ENCODE peak calls at places on chromosome 13, in eight cellular contexts. Y is stimulated activated CD8-positive, alpha-beta memory T cell treated with anti-CD3 and anti-CD28 coated beads, Interleukin-15, amount 100 ng/mL, for 24 hours; R is astrocyte; A is mesenteric fat pad; N is iPS DF 19.7; J is NAMALWA; I is cardiac septum; X is NCI-H1694 treated with DMSO at 0.1 percent for 48 hours. D is an unnamed sample.
A peak's percentile ranks its signal among the peaks of the same experiment; 100 is the strongest.

GRCh38 chr13:54775501-54776191 is 1747.0 kb downstream of the OLFM4 start:
- DNase-seq in Y (no peak), R (no peak), A (no peak), N (no peak), J (no peak), I (no peak), X (no peak), D (no peak)

GRCh38 chr13:36918246-36919060 is 1.6 kb downstream of the SMAD9 start:
- DNase-seq in Y (no peak), R (peak; percentile 29), A (no peak), N (no peak), J (no peak), I (no peak), X (no peak), D (no peak)

GRCh38 chr13:112653821-112654220 is 36.0 kb upstream of the ATP11A start:
- DNase-seq in Y (no peak), R (no peak), A (no peak), N (no peak), J (no peak), I (no peak), X (no peak), D (no peak)

GRCh38 chr13:100428966-100429365 is 159.6 kb downstream of the GGACT start:
- DNase-seq in Y (no peak), R (no peak), A (no peak), N (no peak), J (no peak), I (no peak), X (no peak), D (no peak)

GRCh38 chr13:30985637-30986205 is 53.3 kb downstream of the TEX26 start:
- DNase-seq in Y (no peak), R (peak; percentile 75), A (no peak), N (no peak), J (no peak), I (no peak), X (no peak), D (no peak)

GRCh38 chr13:63605962-63606361 is 2190.3 kb upstream of the PCDH20 start:
- DNase-seq in Y (no peak), R (no peak), A (no peak), N (no peak), J (no peak), I (no peak), X (no peak), D (no peak)

GRCh38 chr13:64239372-64239771 is 2823.7 kb upstream of the PCDH20 start:
- DNase-seq in Y (no peak), R (peak; percentile 79), A (no peak), N (no peak), J (no peak), I (no peak), X (no peak), D (no peak)

GRCh38 chr13:99356216-99357089 is 49.3 kb upstream of the GPR183 start:
- DNase-seq in Y (no peak), R (peak; percentile 91), A (no peak), N (no peak), J (peak; percentile 76), I (peak; percentile 75), X (no peak), D (no peak)

GRCh38 chr13:114339779-114340534 is 25.7 kb downstream of the CHAMP1 start:
- DNase-seq in Y (no peak), R (no peak), A (no peak), N (no peak), J (peak; percentile 84), I (no peak), X (peak; percentile 49), D (no peak)

GRCh38 chr13:114010401-114011101 is 36.7 kb upstream of the C13orf46 start:
- DNase-seq in Y (no peak), R (no peak), A (no peak), N (no peak), J (no peak), I (no peak), X (no peak), D (no peak)

GRCh38 chr13:109026266-109026665 is 396.9 kb downstream of the MYO16 start:
- DNase-seq in Y (no peak), R (no peak), A (no peak), N (no peak), J (no peak), I (no peak), X (no peak), D (no peak)

GRCh38 chr13:107901230-107901629 is 314.1 kb downstream of the LIG4 start:
- DNase-seq in Y (no peak), R (no peak), A (no peak), N (no peak), J (no peak), I (no peak), X (no peak), D (no peak)

GRCh38 chr13:104140557-104140956 is 1074.3 kb upstream of the SLC10A2 start:
- DNase-seq in Y (no peak), R (peak; percentile 64), A (no peak), N (no peak), J (no peak), I (no peak), X (no peak), D (no peak)